ENCODE peak calls at places on chromosome 11, in ten cellular contexts. U is ovary, T is H1, Q is upper lobe of left lung, B is stomach, S is sigmoid colon, R is suprapubic skin, E is tibial nerve, W is A549, L is transverse colon. V is an unnamed sample.

GRCh38 chr11:123219066-123219697 is 24.1 kb upstream of the CLMP start:
- DNase-seq in S (peak), W (no peak), T (no peak), L (no peak), R (no peak), U (no peak), Q (no peak), B (no peak), E (no peak), V (no peak)

GRCh38 chr11:73252577-73253191 is 19.5 kb upstream of the P2RY6 start:
- DNase-seq in R (peak), E (no peak), U (no peak), B (peak), W (no peak), Q (no peak), S (peak), L (no peak), T (no peak), V (no peak)

GRCh38 chr11:128453444-128454336 is 133.7 kb downstream of the ETS1 start:
- DNase-seq in U (peak), R (no peak), L (peak), B (peak), T (no peak), W (no peak), S (peak), Q (no peak), E (peak), V (no peak)

GRCh38 chr11:12723410-12724297 is 49.4 kb downstream of the TEAD1 start:
- DNase-seq in L (peak), R (no peak), S (no peak), B (peak), Q (no peak), T (no peak), W (peak), E (no peak), U (no peak), V (no peak)

GRCh38 chr11:27423125-27423524 is 49.5 kb downstream of the LGR4 start:
- DNase-seq in E (no peak), L (peak), U (peak), R (peak), T (no peak), S (peak), B (peak), W (no peak), Q (no peak), V (no peak)

GRCh38 chr11:72595292-72595684 is 78.9 kb downstream of the PDE2A start:
- DNase-seq in E (no peak), R (no peak), S (no peak), Q (no peak), B (no peak), W (no peak), T (no peak), U (no peak), L (no peak), V (no peak)

GRCh38 chr11:128949791-128950454 is 7.3 kb upstream of the TP53AIP1 start:
- DNase-seq in T (no peak), R (no peak), U (no peak), Q (no peak), S (no peak), B (no peak), E (no peak), W (no peak), L (no peak), V (no peak)

GRCh38 chr11:109854696-109855095 is 238.5 kb upstream of the ZC3H12C start:
- DNase-seq in L (no peak), Q (no peak), E (no peak), W (no peak), U (no peak), S (no peak), B (no peak), R (no peak), T (no peak), V (no peak)

GRCh38 chr11:123170929-123171328 is 24.1 kb downstream of the CLMP start:
- DNase-seq in E (no peak), T (no peak), U (no peak), B (no peak), L (no peak), S (no peak), Q (no peak), R (no peak), W (no peak), V (no peak)

GRCh38 chr11:71991494-71991893 is 7.2 kb upstream of the IL18BP start:
- DNase-seq in T (no peak), L (no peak), R (no peak), W (no peak), U (no peak), B (no peak), E (no peak), S (no peak), Q (no peak), V (peak)

GRCh38 chr11:2100361-2101170 is 38.6 kb downstream of the IGF2 start:
- DNase-seq in Q (peak), E (no peak), U (no peak), R (peak), T (no peak), S (peak), W (no peak), L (peak), B (peak), V (no peak)

GRCh38 chr11:111378773-111379499 is at the start of gene POU2AF1:
- DNase-seq in E (no peak), S (no peak), U (no peak), R (no peak), T (no peak), W (no peak), L (peak), B (no peak), Q (peak), V (no peak)

GRCh38 chr11:86941077-86941870 is 13.9 kb downstream of the FZD4 start:
- DNase-seq in T (no peak), R (no peak), B (no peak), E (no peak), Q (no peak), L (no peak), S (no peak), W (no peak), U (no peak), V (no peak)

GRCh38 chr11:97815667-97816066 is 1205.1 kb upstream of the CNTN5 start:
- DNase-seq in Q (no peak), E (no peak), S (no peak), B (no peak), L (no peak), W (no peak), T (no peak), R (no peak), U (no peak), V (no peak)

GRCh38 chr11:105109855-105110750 is 29.5 kb downstream of the CARD18 start:
- DNase-seq in U (no peak), E (no peak), Q (no peak), S (no peak), T (no peak), W (no peak), R (no peak), B (no peak), L (peak), V (no peak)

GRCh38 chr11:5596611-5597201 is at the start of gene TRIM6:
- DNase-seq in L (peak), W (peak), U (peak), S (peak), R (peak), T (peak), B (peak), Q (no peak), E (peak), V (no peak)

GRCh38 chr11:113248702-113249490 is 65.5 kb upstream of the TTC12 start:
- DNase-seq in B (no peak), E (no peak), T (no peak), R (no peak), U (no peak), L (no peak), W (no peak), Q (no peak), S (no peak), V (no peak)

GRCh38 chr11:95338430-95338991 is 107.5 kb upstream of the SESN3 start:
- DNase-seq in B (no peak), W (no peak), E (peak), Q (no peak), L (peak), U (peak), T (peak), R (no peak), S (peak), V (peak)

GRCh38 chr11:114111369-114112042 is 52.0 kb downstream of the ZBTB16 start:
- DNase-seq in B (no peak), L (no peak), E (no peak), Q (no peak), R (no peak), T (no peak), U (no peak), W (no peak), S (no peak), V (no peak)

GRCh38 chr11:113908107-113908506 is 3.5 kb downstream of the HTR3B start:
- DNase-seq in E (no peak), T (no peak), Q (no peak), R (no peak), W (no peak), L (no peak), U (no peak), S (no peak), B (no peak), V (no peak)

GRCh38 chr11:17929171-17929570 is 83.7 kb downstream of the SERGEF start:
- DNase-seq in L (no peak), W (no peak), R (no peak), E (no peak), U (no peak), T (no peak), B (no peak), Q (no peak), S (no peak), V (no peak)

GRCh38 chr11:110467556-110467955 is 37.8 kb downstream of the FDX1 start:
- DNase-seq in T (no peak), S (no peak), B (no peak), R (no peak), E (no peak), U (no peak), L (no peak), Q (no peak), W (no peak), V (no peak)

GRCh38 chr11:57641426-57641825 is 8.3 kb downstream of the YPEL4 start:
- DNase-seq in U (no peak), W (peak), T (no peak), S (no peak), Q (no peak), B (no peak), E (no peak), L (no peak), R (no peak), V (no peak)

DNA sequence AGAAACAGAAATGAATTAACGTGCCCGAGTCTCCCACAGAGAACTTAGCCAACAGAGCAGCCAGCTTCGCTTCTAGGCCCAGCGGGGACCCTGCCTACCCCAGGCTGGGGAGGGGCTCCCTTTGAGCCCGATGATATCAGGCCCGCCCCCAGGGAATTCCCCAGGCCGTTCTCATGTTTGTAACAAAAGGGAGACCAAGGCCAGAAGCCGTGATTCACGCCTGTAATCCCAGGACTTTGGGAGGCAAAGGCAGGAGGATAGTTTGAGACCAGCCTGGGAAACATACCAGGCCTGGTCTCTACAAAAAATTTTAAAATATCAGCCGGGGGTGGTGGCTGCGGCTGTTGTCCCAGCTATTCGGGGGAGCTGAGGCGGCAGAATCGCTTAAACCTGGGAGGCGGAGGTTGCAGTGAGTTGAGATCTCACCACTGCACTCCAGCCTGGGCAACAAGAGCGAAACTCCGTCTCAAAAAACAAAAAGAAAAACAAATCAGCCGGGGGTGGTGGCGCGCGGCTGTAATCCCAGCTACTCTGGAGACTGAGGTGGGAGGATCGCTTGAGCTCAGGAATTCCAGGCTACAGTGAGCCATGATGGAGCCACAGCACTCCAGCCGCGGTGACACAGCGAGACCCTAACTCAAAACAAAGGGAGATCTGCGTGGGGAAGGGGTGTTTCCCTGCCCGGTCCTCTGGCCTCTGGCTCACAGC is 1.7 kb downstream of the DRD4 start:
- DNase-seq in W (no peak), L (no peak), T (peak), R (no peak), B (no peak), Q (no peak), S (no peak), E (no peak), U (no peak), V (no peak)
- H3K4me3 ChIP-seq in W (no peak), L (no peak), T (peak), R (peak), B (no peak), Q (no peak), S (no peak), E (no peak), U (no peak), V (peak)

GRCh38 chr11:121141051-121141450 is 40.0 kb downstream of the TECTA start:
- DNase-seq in W (no peak), U (no peak), T (no peak), Q (no peak), S (no peak), L (no peak), B (no peak), R (no peak), E (no peak), V (no peak)

GRCh38 chr11:121138259-121138658 is 37.2 kb downstream of the TECTA start:
- DNase-seq in L (no peak), S (no peak), W (no peak), E (no peak), T (no peak), Q (no peak), B (no peak), U (no peak), R (no peak), V (no peak)

GRCh38 chr11:121143921-121144320 is 42.9 kb downstream of the TECTA start:
- DNase-seq in W (no peak), E (no peak), R (no peak), B (no peak), T (no peak), U (no peak), Q (no peak), L (no peak), S (no peak), V (no peak)

GRCh38 chr11:121137005-121137404 is 36.0 kb downstream of the TECTA start:
- DNase-seq in E (no peak), U (no peak), Q (peak), L (no peak), R (no peak), B (no peak), T (no peak), W (no peak), S (no peak), V (no peak)

GRCh38 chr11:121140369-121140768 is 39.3 kb downstream of the TECTA start:
- DNase-seq in W (no peak), T (no peak), S (no peak), U (no peak), E (no peak), B (no peak), L (no peak), R (no peak), Q (no peak), V (no peak)
- TF ChIP-seq EP300 in W (no peak), T (no peak), S (no peak), U (no peak), E (no peak), B (no peak), L (no peak), R (no peak), Q (no peak), V (no peak)

DNA sequence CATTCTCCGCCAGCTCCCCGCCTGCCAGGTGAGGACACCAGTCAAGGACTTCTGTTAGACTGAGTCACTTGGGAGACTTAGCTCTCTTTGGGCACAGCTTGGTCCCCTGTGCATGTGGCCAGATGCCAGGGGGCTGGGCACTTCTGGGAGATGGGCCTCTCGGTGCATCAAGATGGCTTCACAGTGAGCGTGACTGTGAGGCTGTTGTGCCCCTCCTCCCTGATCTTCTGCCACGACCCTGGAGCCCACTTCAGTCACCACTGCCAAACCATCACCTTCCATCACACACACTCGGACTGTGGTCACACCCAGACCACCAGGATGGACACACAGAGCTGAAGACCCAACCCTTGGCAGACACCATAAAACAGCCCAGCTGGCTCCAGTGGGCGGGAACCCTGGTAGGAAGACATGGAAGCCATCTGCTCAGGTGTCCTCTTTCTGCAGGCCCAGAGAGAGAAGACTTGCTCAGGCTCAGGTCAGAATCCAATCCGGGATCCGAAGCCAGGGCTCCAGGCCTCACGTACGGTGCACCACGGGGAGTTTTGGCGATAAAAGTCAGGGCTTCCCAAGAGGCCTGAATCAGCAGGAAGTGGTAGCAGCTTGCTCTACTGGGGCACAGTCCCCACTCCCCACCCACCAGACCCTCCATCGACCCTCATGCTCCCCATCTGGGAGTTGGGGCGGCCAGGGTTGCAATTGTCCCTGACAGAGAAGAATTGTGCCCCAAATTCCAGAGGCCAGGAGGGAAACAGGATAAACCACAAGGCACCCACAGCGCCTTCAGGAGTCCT is 29.8 kb upstream of the CD5 start:
- DNase-seq in W (no peak), Q (no peak), S (peak), B (no peak), R (no peak), L (no peak), T (no peak), E (no peak), U (no peak), V (no peak)
- H3K27ac ChIP-seq in W (no peak), Q (no peak), S (peak), B (no peak), R (no peak), L (no peak), T (no peak), E (no peak), U (peak), V (no peak)

GRCh38 chr11:797300-798092 is 585 bp downstream of the SLC25A22 start:
- DNase-seq in R (no peak), Q (peak), W (peak), E (peak), T (peak), L (peak), U (peak), S (peak), B (peak), V (peak)

GRCh38 chr11:794766-795637 is 3.1 kb downstream of the SLC25A22 start:
- DNase-seq in Q (peak), S (no peak), U (peak), E (no peak), B (peak), T (no peak), L (peak), R (no peak), W (no peak), V (no peak)

GRCh38 chr11:798093-798713 is at the start of gene SLC25A22:
- DNase-seq in B (peak), S (no peak), R (no peak), E (peak), W (peak), T (peak), L (peak), U (peak), Q (peak), V (no peak)

GRCh38 chr11:795638-796564 is 2.2 kb downstream of the SLC25A22 start:
- DNase-seq in L (peak), E (peak), S (peak), Q (peak), R (no peak), U (peak), T (no peak), W (no peak), B (peak), V (peak)

DNA sequence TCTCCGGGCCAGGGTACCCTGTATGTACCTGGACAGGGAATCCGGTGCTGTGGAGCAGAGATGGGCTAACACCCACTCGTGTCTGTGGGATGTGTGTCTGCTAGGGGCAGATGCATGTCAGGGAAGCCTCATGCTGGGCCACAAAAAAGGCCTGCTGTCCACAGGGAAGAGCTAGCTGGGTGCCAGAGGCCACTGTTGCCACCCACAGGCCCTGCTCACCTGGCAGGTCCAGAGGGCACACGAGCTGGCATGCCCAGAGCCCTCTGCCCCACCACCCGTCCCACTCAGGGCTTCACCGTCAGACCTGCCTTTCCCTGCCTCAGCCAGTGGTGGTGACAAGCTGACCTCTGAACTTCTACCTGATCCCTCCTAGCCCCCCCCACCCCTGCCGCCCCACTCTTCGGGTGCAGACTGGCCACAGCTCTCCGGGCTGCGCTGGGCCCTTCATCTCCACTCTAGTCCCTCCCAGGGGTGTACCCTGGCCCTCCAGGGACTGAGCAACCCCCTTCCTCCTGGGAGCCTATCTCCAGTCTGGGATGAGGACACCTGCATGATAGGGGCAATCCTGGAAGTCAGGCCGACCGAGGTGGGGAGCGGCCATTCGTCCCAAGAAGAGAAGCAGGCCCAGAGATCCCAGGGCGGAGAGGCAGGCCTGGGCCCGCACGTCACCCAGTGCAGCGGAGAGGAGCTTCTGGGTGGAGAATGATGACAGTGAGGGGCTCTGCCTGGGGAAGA is 1.3 kb downstream of the SLC25A22 start:
- DNase-seq in S (no peak), W (no peak), Q (peak), U (no peak), R (no peak), B (no peak), E (no peak), T (no peak), L (peak), V (no peak)
- H3K4me3 ChIP-seq in S (peak), W (peak), Q (peak), U (peak), R (peak), B (peak), E (peak), T (peak), L (peak), V (peak)

DNA sequence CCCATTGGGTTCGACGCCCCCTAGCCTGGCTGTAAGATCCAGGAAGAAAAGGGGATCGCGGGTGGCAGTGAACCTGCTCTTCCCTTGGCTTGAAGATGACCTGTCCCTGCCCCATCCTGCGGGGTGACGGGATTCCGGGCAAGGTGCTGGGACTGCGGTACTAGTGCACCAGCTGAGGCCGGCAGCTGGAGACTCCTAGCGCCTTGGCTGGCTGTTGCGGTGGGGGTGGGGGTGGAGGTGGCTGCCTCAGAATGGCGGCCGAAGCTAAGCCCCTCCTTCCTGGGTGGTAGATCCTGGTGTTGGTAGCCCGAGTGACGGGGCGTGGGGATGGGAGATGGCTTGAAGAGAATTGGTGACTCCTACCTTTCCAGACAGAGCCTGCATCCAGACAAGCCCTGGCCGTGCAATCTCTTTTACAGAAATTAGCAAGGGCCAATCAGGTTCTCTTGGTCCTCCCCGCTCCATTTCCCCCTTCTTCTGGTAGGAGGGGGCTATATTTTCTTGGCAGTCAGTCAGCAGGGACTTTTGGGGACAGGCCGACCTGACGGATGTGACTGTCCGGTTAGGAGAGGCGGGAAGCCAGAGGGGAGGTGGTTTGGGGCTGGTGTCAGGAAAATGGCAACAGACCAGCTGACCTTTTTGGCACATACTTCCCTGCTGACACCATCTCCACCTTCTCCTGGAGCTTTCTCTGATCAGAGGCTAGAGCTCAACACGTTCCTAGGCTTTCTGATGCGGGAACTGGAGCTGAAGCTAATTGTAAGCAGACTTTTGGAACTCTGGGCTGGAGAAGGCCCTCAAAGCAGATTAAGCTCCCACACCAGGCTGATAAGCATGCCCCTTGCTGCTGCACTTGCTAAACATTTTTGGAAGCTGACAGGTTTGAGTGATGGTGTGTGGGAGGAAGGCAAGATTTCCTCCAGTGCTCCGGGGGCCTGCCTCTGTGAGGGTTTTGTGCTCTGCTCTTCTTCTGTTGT is 2.0 kb downstream of the NAV2 start:
- DNase-seq in T (peak), Q (peak), B (no peak), U (peak), L (no peak), E (no peak), S (peak), W (no peak), R (no peak), V (no peak)
- TF ChIP-seq EP300 in T (no peak), Q (no peak), B (peak), U (no peak), L (no peak), E (no peak), S (no peak), W (no peak), R (no peak), V (no peak)